ENCODE peak calls at places on chromosomes 1 and 21, in ten cellular contexts. I, T, Z, G, E, V, J, F, L and X are unnamed samples.

GRCh38 chr1:85850238-85850637 is 142.0 kb upstream of the ZNHIT6 start:
- DNase-seq in Z (no peak), L (peak), I (no peak), E (no peak), F (no peak), T (no peak), J (no peak), V (no peak), G (no peak), X (no peak)

GRCh38 chr1:117366982-117367768 is at the start of gene MAN1A2:
- DNase-seq in T (peak), I (peak), V (peak), G (peak), E (peak), L (peak), F (peak), J (peak), Z (peak), X (peak)

GRCh38 chr1:93546162-93546863 is 98.4 kb downstream of the FNBP1L start:
- DNase-seq in T (no peak), V (no peak), E (no peak), G (no peak), I (no peak), Z (no peak), F (no peak), J (no peak), L (no peak), X (no peak)

GRCh38 chr1:112460672-112461071 is 48.1 kb upstream of the WNT2B start:
- DNase-seq in I (no peak), T (no peak), J (no peak), G (no peak), F (no peak), Z (no peak), L (no peak), V (no peak), E (no peak), X (no peak)

GRCh38 chr1:160747717-160748116 is 8.7 kb downstream of the SLAMF7 start:
- DNase-seq in T (no peak), I (no peak), E (no peak), Z (no peak), V (no peak), F (no peak), G (no peak), J (no peak), L (no peak), X (no peak)

GRCh38 chr1:1680912-1681273 is 11.7 kb downstream of the SLC35E2B start:
- DNase-seq in G (no peak), L (no peak), F (peak), J (no peak), E (no peak), Z (peak), I (peak), T (peak), V (peak), X (no peak)

GRCh38 chr1:49351744-49352143 is 575.1 kb upstream of the BEND5 start:
- DNase-seq in Z (no peak), F (no peak), E (no peak), L (no peak), T (no peak), J (no peak), G (no peak), V (no peak), I (no peak), X (no peak)

GRCh38 chr1:53734650-53735211 is 4.2 kb downstream of the GLIS1 start:
- DNase-seq in G (no peak), T (no peak), I (no peak), E (no peak), L (no peak), V (no peak), F (no peak), J (no peak), Z (no peak), X (no peak)

GRCh38 chr1:162213281-162213909 is 143.9 kb downstream of the NOS1AP start:
- DNase-seq in Z (no peak), F (no peak), T (peak), G (no peak), J (no peak), V (peak), L (peak), I (peak), E (peak), X (peak)

GRCh38 chr1:235513495-235514366 is 9.5 kb upstream of the B3GALNT2 start:
- DNase-seq in E (peak), I (no peak), Z (no peak), G (no peak), J (peak), L (peak), V (no peak), F (peak), T (no peak), X (no peak)

GRCh38 chr1:98053471-98054366 is 132.9 kb upstream of the DPYD start:
- DNase-seq in Z (no peak), J (no peak), V (peak), F (peak), E (peak), T (peak), I (peak), L (peak), G (peak), X (peak)

GRCh38 chr1:54792686-54793282 is 8.3 kb downstream of the TTC22 start:
- DNase-seq in T (no peak), L (no peak), Z (no peak), J (no peak), F (no peak), I (no peak), V (peak), E (peak), G (no peak), X (no peak)

GRCh38 chr1:23957096-23957495 is 2.5 kb upstream of the PNRC2 start:
- DNase-seq in L (no peak), F (no peak), V (no peak), J (no peak), Z (no peak), T (peak), G (no peak), E (peak), I (peak), X (peak)

GRCh38 chr1:201489656-201490261 is 17.2 kb downstream of the CSRP1 start:
- DNase-seq in V (no peak), Z (no peak), L (peak), J (no peak), T (no peak), E (no peak), G (no peak), I (no peak), F (no peak), X (no peak)

GRCh38 chr1:80050085-80050484 is 1043.6 kb upstream of the ADGRL4 start:
- DNase-seq in L (no peak), T (no peak), G (no peak), I (no peak), E (no peak), Z (no peak), F (no peak), J (no peak), V (no peak), X (no peak)

GRCh38 chr1:214378492-214378891 is 97.5 kb downstream of the SMYD2 start:
- DNase-seq in V (no peak), L (no peak), J (no peak), G (no peak), E (no peak), F (no peak), Z (no peak), I (no peak), T (no peak), X (no peak)

GRCh38 chr1:152962876-152963415 is 7.5 kb upstream of the SPRR4 start:
- DNase-seq in I (no peak), F (no peak), L (no peak), J (no peak), V (no peak), G (no peak), E (no peak), Z (no peak), T (no peak), X (no peak)

GRCh38 chr1:53396563-53397268 is 62.5 kb upstream of the DMRTB1 start:
- DNase-seq in G (no peak), T (no peak), L (no peak), Z (peak), J (no peak), E (no peak), F (no peak), V (peak), I (no peak), X (no peak)

GRCh38 chr21:36004441-36004840 is 55.9 kb downstream of the SETD4 start:
- DNase-seq in G (no peak), L (no peak), V (peak), J (no peak), F (peak), T (no peak), E (no peak), Z (no peak), I (no peak), X (no peak)

GRCh38 chr1:167401260-167401873 is 117.0 kb downstream of the CD247 start:
- DNase-seq in V (no peak), F (peak), G (no peak), T (peak), L (peak), Z (no peak), I (peak), J (peak), E (peak), X (peak)

GRCh38 chr1:119308806-119309205 is 59.8 kb upstream of the HAO2 start:
- DNase-seq in E (no peak), V (no peak), J (no peak), L (no peak), G (no peak), Z (no peak), T (no peak), F (no peak), I (no peak), X (no peak)

GRCh38 chr21:32916522-32917099 is 109.1 kb upstream of the OLIG2 start:
- DNase-seq in T (no peak), V (no peak), L (no peak), I (no peak), G (no peak), F (peak), E (no peak), J (no peak), Z (no peak), X (no peak)

GRCh38 chr1:20072771-20073170 is 2.8 kb downstream of the PLA2G5 start:
- DNase-seq in Z (no peak), F (no peak), I (no peak), E (no peak), G (no peak), T (no peak), J (no peak), L (no peak), V (peak), X (no peak)

GRCh38 chr1:76635784-76636183 is 231.5 kb upstream of the ST6GALNAC5 start:
- DNase-seq in I (no peak), T (no peak), G (no peak), Z (no peak), E (no peak), J (no peak), V (no peak), F (no peak), L (no peak), X (no peak)

GRCh38 chr1:209937996-209938959 is at the start of gene SYT14:
- DNase-seq in V (no peak), G (no peak), E (no peak), F (peak), L (peak), J (no peak), Z (no peak), T (no peak), I (no peak), X (no peak)

GRCh38 chr1:151436985-151437384 is 22.3 kb downstream of the POGZ start:
- DNase-seq in L (no peak), G (no peak), J (no peak), Z (no peak), F (no peak), E (no peak), T (no peak), V (no peak), I (no peak), X (no peak)

GRCh38 chr1:241130881-241131280 is 226.1 kb downstream of the RGS7 start:
- DNase-seq in I (no peak), E (no peak), L (no peak), Z (no peak), T (no peak), G (no peak), V (no peak), J (no peak), F (no peak), X (no peak)

GRCh38 chr1:59669752-59670312 is 144.9 kb upstream of the HOOK1 start:
- DNase-seq in T (no peak), L (no peak), J (no peak), G (no peak), Z (no peak), E (no peak), I (no peak), F (no peak), V (peak), X (peak)

GRCh38 chr1:5961601-5962000 is 30.6 kb downstream of the NPHP4 start:
- DNase-seq in F (peak), E (no peak), T (no peak), V (peak), G (no peak), Z (no peak), I (no peak), L (no peak), J (no peak), X (no peak)

GRCh38 chr21:45055861-45056260 is 18.5 kb upstream of the ADARB1 start:
- DNase-seq in E (no peak), L (peak), G (no peak), Z (no peak), J (no peak), F (no peak), V (no peak), I (no peak), T (no peak), X (no peak)

GRCh38 chr1:8430476-8430875 is 112.6 kb downstream of the SLC45A1 start:
- DNase-seq in G (no peak), V (no peak), Z (no peak), L (no peak), I (no peak), J (no peak), E (no peak), F (no peak), T (no peak), X (no peak)

GRCh38 chr1:66217021-66217420 is 316.9 kb upstream of the SGIP1 start:
- DNase-seq in E (no peak), G (no peak), J (no peak), T (no peak), F (no peak), V (no peak), I (no peak), Z (no peak), L (no peak), X (no peak)

GRCh38 chr21:32947736-32948135 is 78.0 kb upstream of the OLIG2 start:
- DNase-seq in Z (no peak), J (no peak), L (no peak), V (no peak), F (no peak), I (no peak), E (no peak), G (no peak), T (no peak), X (no peak)

GRCh38 chr1:201828451-201828819 is 522 bp upstream of the IPO9 start:
- DNase-seq in E (no peak), F (no peak), T (no peak), J (no peak), G (no peak), L (no peak), V (no peak), Z (no peak), I (no peak), X (no peak)

GRCh38 chr1:16120940-16121410 is 34.9 kb downstream of the EPHA2 start:
- DNase-seq in G (no peak), L (no peak), I (peak), T (no peak), E (peak), J (no peak), V (no peak), Z (no peak), F (no peak), X (peak)

GRCh38 chr21:34766862-34767261 is 98.1 kb downstream of the CLIC6 start:
- DNase-seq in Z (no peak), G (no peak), F (no peak), I (no peak), E (no peak), V (no peak), J (no peak), L (no peak), T (no peak), X (no peak)

GRCh38 chr1:151942882-151943281 is 33.6 kb upstream of the THEM4 start:
- DNase-seq in I (no peak), G (no peak), Z (no peak), L (no peak), F (no peak), T (no peak), J (no peak), E (no peak), V (no peak), X (no peak)

GRCh38 chr1:42756956-42757891 is 9.6 kb downstream of the P3H1 start:
- DNase-seq in V (no peak), L (peak), F (peak), G (no peak), Z (no peak), J (peak), E (no peak), T (no peak), I (peak), X (no peak)

GRCh38 chr1:8396912-8397406 is 79.0 kb downstream of the SLC45A1 start:
- DNase-seq in V (peak), T (peak), L (peak), E (no peak), G (no peak), J (no peak), Z (no peak), I (no peak), F (no peak), X (no peak)

DNA sequence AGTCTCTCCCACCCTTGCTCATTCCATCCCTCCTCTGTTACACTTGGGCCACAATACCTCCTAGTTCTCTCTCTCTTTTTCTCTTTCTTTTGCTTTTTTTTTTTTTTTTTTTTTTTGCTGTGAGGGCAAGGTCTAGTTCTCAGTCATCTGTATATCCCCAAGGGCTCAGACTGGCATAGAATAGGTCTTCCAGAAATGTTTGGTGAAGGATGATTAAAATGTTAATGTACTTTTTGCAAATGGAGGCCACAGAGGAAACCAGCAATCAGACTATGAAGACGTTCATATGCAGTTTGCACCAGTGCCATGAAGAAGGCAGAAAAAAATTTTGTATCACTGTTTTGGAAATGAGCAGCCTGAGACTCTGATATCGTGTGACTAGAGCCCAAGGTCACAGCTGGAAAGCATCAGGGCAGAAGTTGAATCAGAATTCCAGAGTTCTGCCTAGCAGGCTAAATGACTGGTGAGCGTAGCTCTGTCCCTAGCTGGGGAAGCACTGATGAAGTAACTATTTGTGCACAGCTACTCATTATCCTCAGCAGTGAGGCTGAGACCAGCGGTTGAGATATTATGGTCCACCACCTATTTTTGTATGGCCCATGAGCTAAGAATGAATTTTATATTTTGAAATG is 186.5 kb downstream of the TGFBR3 start:
- DNase-seq in Z (no peak), T (no peak), V (no peak), F (no peak), I (no peak), L (no peak), E (no peak), J (no peak), G (no peak), X (no peak)
- TF ChIP-seq POLR2AphosphoS5 in Z (peak), T (no peak), V (peak), F (no peak), I (peak), L (no peak), E (no peak), J (no peak), G (no peak), X (no peak)

DNA sequence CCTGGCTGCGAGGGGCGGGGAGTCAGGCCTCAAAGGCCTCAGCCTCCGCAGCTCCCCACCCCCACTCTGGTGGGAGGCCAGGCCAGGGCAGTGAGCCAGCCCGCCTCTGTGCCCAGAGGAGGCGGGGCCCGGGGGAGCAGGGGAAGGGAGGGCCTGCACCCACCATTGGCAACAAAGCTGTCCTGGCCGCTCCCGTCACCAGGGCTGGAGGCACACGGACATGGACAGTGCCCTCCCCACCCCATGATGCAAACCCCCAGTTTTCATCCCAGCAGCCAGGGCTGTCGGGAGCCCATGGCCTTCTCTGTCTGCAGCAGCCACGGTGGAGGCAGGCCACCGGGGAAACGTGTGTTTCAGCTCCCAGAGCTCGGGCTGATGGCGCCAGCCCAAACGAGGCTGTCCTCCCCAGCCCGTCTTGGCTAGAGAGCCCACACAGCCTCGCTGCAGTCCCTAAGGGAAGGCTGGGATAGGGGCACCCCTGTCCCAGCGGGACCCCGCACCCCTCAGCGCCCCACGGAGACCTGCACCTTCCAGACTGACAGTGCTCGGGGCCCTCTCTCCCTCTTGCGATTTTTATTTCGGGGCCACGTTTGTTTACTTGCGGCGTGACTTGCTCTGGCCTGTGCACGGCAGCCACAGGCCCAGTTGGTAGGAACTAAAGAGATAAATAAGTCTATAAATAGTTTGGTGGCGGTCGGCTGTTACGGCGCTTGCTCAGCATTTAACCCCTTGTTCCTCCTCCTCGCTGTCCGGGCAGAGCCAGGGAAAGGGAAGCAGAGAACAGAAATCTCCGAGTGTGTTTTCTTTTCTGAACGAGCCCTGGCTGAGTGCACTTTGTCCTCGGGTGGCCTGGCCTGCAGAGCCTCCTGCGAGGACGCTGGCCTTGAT is 101.8 kb downstream of the PRDM16 start:
- DNase-seq in V (peak), J (no peak), L (no peak), F (peak), E (peak), T (peak), Z (no peak), I (peak), G (no peak), X (peak)
- TF ChIP-seq POLR2AphosphoS5 in V (peak), J (no peak), L (no peak), F (no peak), E (peak), T (peak), Z (no peak), I (peak), G (no peak), X (peak)

DNA sequence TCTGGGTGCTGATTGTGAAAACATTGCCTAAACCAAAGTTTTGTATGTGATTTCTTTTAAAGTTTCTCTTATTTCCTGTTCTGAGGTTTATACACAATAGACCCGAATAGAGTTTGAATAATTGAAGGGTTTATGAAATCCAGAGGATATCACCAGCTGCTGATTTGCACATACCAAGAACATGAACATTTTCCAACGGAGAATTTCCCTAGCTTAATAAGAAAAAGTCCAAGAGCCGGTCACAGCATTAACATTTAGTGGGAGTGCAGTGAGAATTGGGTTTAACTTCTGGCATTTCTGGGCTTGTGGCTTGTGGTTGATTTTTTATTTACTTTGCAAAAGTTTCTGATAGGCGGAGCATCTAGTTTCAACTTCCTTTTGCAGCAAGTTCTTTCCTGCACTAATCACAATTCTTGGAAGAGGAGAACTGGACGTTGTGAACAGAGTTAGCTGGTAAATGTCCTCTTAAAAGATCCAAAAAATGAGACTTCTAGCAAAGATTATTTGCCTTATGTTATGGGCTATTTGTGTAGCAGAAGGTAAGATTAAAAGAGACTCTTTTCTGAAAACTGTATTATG is at the start of gene CFH:
- DNase-seq in E (no peak), L (peak), T (no peak), Z (no peak), V (no peak), I (no peak), J (no peak), F (no peak), G (no peak), X (no peak)
- TF ChIP-seq POLR2AphosphoS5 in E (peak), L (no peak), T (peak), Z (no peak), V (peak), I (peak), J (no peak), F (peak), G (no peak), X (no peak)

GRCh38 chr1:84674021-84674420 is 16.2 kb downstream of the SSX2IP start:
- DNase-seq in L (no peak), G (no peak), Z (no peak), I (no peak), E (no peak), T (no peak), J (no peak), V (no peak), F (no peak), X (no peak)
- TF ChIP-seq POLR2AphosphoS5 in L (no peak), G (no peak), Z (no peak), I (no peak), E (no peak), T (no peak), J (no peak), V (no peak), F (no peak), X (no peak)

GRCh38 chr1:208132287-208132882 is 111.8 kb downstream of the PLXNA2 start:
- DNase-seq in J (peak), G (peak), V (peak), Z (peak), E (peak), I (peak), T (peak), F (peak), L (peak), X (peak)
- TF ChIP-seq POLR2AphosphoS5 in J (no peak), G (no peak), V (no peak), Z (no peak), E (peak), I (no peak), T (no peak), F (no peak), L (no peak), X (no peak)